ENCODE peak calls at places on chromosomes 12 and 14, in four cellular contexts. T is lung, J is hepatocyte, F is PC-3. N is an unnamed sample.
A peak's percentile ranks its signal among the peaks of the same experiment; 100 is the strongest.

GRCh38 chr12:93616584-93617101 is 44.2 kb downstream of the SOCS2 start:
- DNase-seq in T (peak; percentile 25), F (peak; percentile 84), J (no peak), N (no peak)

GRCh38 chr12:110074089-110074488 is 25.8 kb upstream of the C12orf76 start:
- DNase-seq in F (no peak), T (no peak), J (no peak), N (no peak)

GRCh38 chr14:81221579-81222102 is 882 bp upstream of the GTF2A1 start:
- DNase-seq in F (no peak), T (no peak), J (peak; percentile 13), N (peak; percentile 37)

GRCh38 chr14:38808734-38809455 is 294.1 kb downstream of the SEC23A start:
- DNase-seq in F (peak; percentile 16), J (peak; percentile 55), T (no peak), N (no peak)

GRCh38 chr12:22935090-22935489 is 310.1 kb downstream of the ETNK1 start:
- DNase-seq in F (no peak), J (no peak), T (no peak), N (no peak)

GRCh38 chr12:64522316-64522715 is 70.4 kb downstream of the TBK1 start:
- DNase-seq in T (no peak), J (no peak), F (no peak), N (no peak)

GRCh38 chr12:57040750-57041149 is 9.2 kb downstream of the MYO1A start:
- DNase-seq in J (no peak), T (no peak), F (no peak), N (no peak)

GRCh38 chr14:102075155-102075554 is 11.7 kb downstream of the HSP90AA1 start:
- DNase-seq in T (no peak), J (no peak), F (no peak), N (no peak)

GRCh38 chr14:100286484-100287191 is 19.6 kb downstream of the SLC25A29 start:
- DNase-seq in T (no peak), F (no peak), J (no peak), N (peak; percentile 42)

GRCh38 chr14:99793213-99794155 is at the start of gene EML1:
- DNase-seq in J (peak; percentile 95), F (peak; percentile 80), T (peak; percentile 71), N (peak; percentile 90)

GRCh38 chr12:25200703-25201102 is 5.7 kb downstream of the ETFRF1 start:
- DNase-seq in F (no peak), J (no peak), T (no peak), N (no peak)

GRCh38 chr12:12327802-12328201 is 22.2 kb downstream of the MANSC1 start:
- DNase-seq in F (peak; percentile 68), T (no peak), J (peak; percentile 83), N (no peak)

GRCh38 chr14:89129570-89129969 is 287.5 kb downstream of the FOXN3 start:
- DNase-seq in J (no peak), F (no peak), T (no peak), N (no peak)

GRCh38 chr12:49707127-49707811 is at the start of gene FMNL3:
- DNase-seq in F (peak; percentile 95), T (peak; percentile 97), J (peak; percentile 99), N (peak; percentile 97)

GRCh38 chr12:105454688-105455087 is 124.2 kb downstream of the C12orf75 start:
- DNase-seq in F (no peak), J (no peak), T (no peak), N (no peak)
- H3K27ac ChIP-seq in F (peak overlapping the region; percentile 29), J (no peak overlapping the region), T (no peak overlapping the region), N (no peak overlapping the region)

GRCh38 chr12:1666685-1667162 is 24.1 kb upstream of the ADIPOR2 start:
- DNase-seq in T (no peak), J (peak; percentile 29), F (no peak), N (no peak)
- H3K27ac ChIP-seq in T (peak overlapping the region; percentile 43), J (peak overlapping the region; percentile 70), F (no peak overlapping the region), N (peak overlapping the region; percentile 8)

GRCh38 chr14:77043984-77044485 is 15.5 kb upstream of the IRF2BPL start:
- DNase-seq in J (no peak), T (no peak), F (no peak), N (no peak)
- H3K27ac ChIP-seq in J (peak overlapping the region; percentile 96), T (peak overlapping the region; percentile 89), F (peak overlapping the region; percentile 94), N (peak overlapping the region; percentile 100)

GRCh38 chr12:53706080-53706479 is 21.2 kb downstream of the CALCOCO1 start:
- DNase-seq in J (no peak), F (no peak), T (no peak), N (no peak)
- H3K27ac ChIP-seq in J (no peak overlapping the region), F (no peak overlapping the region), T (no peak overlapping the region), N (no peak overlapping the region)

GRCh38 chr12:16600525-16600924 is 5.4 kb downstream of the LMO3 start:
- DNase-seq in F (no peak), T (no peak), J (no peak), N (no peak)
- H3K27ac ChIP-seq in F (no peak overlapping the region), T (no peak overlapping the region), J (no peak overlapping the region), N (no peak overlapping the region)

DNA sequence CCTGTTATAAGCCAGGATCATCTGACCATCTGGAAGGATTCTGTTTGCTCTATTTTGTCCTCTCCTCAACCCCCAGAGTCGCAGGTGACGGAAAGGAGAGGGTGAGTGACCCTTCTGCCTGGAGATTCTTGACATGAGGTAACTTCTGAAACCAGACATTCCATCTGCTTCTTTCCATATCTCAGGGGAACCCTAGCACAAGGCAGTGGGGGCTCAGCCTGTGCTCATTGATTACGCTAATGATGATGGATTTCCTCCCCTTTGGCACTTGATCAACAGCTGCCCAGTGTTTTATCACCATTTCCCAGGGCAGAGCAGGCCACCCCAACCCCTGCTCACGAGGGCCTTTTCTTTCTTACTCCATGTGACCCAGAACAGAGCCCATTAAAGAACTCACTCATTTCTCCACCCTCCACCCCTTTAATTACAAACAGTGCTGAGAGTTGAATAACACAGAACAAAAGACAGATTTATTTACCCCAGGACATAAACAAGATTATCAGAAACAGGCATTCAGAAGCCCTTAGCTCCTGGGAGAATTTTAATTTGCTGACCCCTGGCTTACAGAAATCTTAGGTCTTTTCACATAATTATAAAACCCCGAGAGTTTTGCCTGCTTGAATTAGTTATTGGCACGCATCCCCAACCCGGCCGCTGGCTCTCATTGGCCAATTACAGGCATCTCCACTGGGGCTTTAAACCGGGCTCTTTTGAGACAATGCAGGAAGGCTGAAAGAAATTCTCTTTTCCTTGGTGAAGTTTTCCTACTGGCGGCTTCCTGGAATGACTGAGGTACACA is 32.0 kb upstream of the CCDC60 start:
- DNase-seq in F (no peak), J (no peak), T (no peak), N (no peak)
- H3K27ac ChIP-seq in F (no peak overlapping the region), J (no peak overlapping the region), T (no peak overlapping the region), N (no peak overlapping the region)

DNA sequence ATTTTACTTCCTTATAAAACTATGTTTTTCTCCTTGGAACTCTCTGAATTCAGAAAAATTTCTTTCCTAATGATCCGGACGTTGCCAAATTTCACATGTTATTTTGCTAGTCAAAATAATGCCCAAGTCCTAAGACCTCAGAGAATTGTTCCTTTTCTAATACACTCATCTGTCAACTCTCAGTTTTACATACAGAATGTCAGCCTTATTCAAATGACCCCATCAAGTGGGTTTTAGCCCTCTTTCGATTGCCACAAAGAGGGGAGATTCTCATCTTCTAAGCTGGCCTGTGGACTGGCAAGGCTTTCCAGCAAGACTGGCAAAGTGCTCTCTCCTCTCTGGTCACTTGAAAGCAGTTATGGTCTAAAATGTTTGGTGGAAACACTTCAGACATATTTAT is 99.3 kb upstream of the GPHB5 start:
- DNase-seq in F (no peak), T (no peak), J (no peak), N (no peak)
- H3K27ac ChIP-seq in F (no peak overlapping the region), T (no peak overlapping the region), J (no peak overlapping the region), N (no peak overlapping the region)

GRCh38 chr14:65239897-65240296 is 137.6 kb upstream of the MAX start:
- DNase-seq in J (no peak), T (no peak), F (no peak), N (no peak)

GRCh38 chr14:65242732-65243134 is 140.4 kb upstream of the MAX start:
- DNase-seq in T (no peak), J (peak; percentile 27), F (peak; percentile 83), N (no peak)

GRCh38 chr14:65241125-65241752 is 138.9 kb upstream of the MAX start:
- DNase-seq in J (no peak), F (no peak), T (no peak), N (no peak)

GRCh38 chr14:65239143-65239672 is 136.9 kb upstream of the MAX start:
- DNase-seq in F (no peak), T (no peak), J (peak; percentile 63), N (no peak)

GRCh38 chr14:65243766-65244442 is 141.6 kb upstream of the MAX start:
- DNase-seq in F (peak; percentile 82), J (peak; percentile 56), T (no peak), N (no peak)
- H3K27ac ChIP-seq in F (peak overlapping the region; percentile 87), J (peak overlapping the region; percentile 88), T (no peak overlapping the region), N (no peak overlapping the region)

DNA sequence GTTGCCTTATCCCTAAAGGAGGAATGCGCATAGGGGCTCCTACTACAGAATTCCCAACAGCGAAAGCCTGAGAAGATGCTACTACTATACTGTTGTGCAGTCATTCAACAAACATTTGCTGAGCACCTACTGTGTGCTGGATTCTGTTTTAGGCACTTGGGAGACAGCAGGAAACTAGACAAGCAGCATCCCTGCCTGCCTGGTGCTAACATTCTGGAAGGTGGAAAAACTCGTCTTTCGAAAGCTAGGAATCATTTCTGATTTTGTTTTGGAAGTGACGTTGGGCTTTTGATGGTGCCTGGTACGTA is 131.5 kb upstream of the NCOR2 start:
- DNase-seq in F (no peak), J (no peak), T (no peak), N (no peak)
- H3K27ac ChIP-seq in F (no peak overlapping the region), J (peak overlapping the region; percentile 64), T (no peak overlapping the region), N (no peak overlapping the region)

GRCh38 chr12:32155911-32156585 is 49.4 kb downstream of the BICD1 start:
- DNase-seq in F (no peak), J (no peak), T (no peak), N (no peak)

GRCh38 chr12:32151081-32151480 is 44.4 kb downstream of the BICD1 start:
- DNase-seq in F (no peak), J (no peak), T (no peak), N (no peak)

GRCh38 chr12:32151552-32151951 is 44.9 kb downstream of the BICD1 start:
- DNase-seq in J (no peak), T (no peak), F (no peak), N (no peak)

GRCh38 chr12:32158525-32158924 is 51.9 kb downstream of the BICD1 start:
- DNase-seq in F (no peak), T (no peak), J (no peak), N (no peak)

DNA sequence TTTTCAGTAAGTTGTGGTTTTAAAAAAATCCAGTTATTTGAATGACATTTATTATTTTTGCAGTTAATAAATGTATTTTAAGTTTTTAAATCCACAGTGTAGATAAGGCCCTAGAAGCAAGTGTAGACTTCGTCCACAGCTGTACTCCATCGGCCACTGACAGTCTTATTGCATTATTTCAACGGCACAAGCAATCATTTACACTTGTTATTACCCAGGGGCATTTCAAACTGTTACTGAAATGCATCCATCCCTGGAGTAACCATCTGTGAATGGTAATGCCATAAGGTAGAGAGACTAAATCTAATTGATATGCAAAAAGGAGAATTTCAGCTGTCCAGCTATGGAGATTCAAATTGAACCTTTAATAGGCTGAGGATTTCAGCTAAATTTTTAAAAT is 48.4 kb downstream of the BICD1 start:
- DNase-seq in F (no peak), T (no peak), J (no peak), N (no peak)
- H3K27ac ChIP-seq in F (no peak overlapping the region), T (no peak overlapping the region), J (no peak overlapping the region), N (no peak overlapping the region)